ENCODE peak calls at places on chromosomes 16 and 17, in seven cellular contexts. S is activated CD4-positive, CD25-positive, alpha-beta regulatory T cell treated with anti-CD3 and anti-CD28 coated beads, Interleukin-2, amount 50 U/mL, for 16 hours; J is activated CD8-positive, alpha-beta memory T cell treated with anti-CD3 and anti-CD28 coated beads for 48 hours; V is 8988T; H is stomach; R is fibroblast of the aortic adventitia; P is SJSA1. D is an unnamed sample.

GRCh38 chr17:1997146-1997586 is 28.0 kb downstream of the RTN4RL1 start:
- DNase-seq in S (no peak), J (no peak), V (no peak), H (no peak), R (no peak), P (no peak), D (peak; percentile 93)

GRCh38 chr17:58786586-58787295 is 31.1 kb downstream of the PPM1E start:
- DNase-seq in S (no peak), J (no peak), V (no peak), H (peak; percentile 41), R (peak; percentile 98), P (peak; percentile 36), D (no peak)

GRCh38 chr16:700684-701584 is 4.7 kb downstream of the FBXL16 start:
- DNase-seq in S (no peak), J (no peak), V (no peak), H (no peak), R (no peak), P (no peak), D (no peak)

GRCh38 chr17:48559609-48560451 is 14.9 kb upstream of the HOXB2 start:
- DNase-seq in S (no peak), J (no peak), V (no peak), H (no peak), R (peak; percentile 81), P (no peak), D (no peak)

GRCh38 chr17:77424585-77425344 is 284.0 kb downstream of the SEC14L1 start:
- DNase-seq in S (no peak), J (no peak), V (no peak), H (peak; percentile 72), R (peak; percentile 86), P (peak; percentile 86), D (peak; percentile 50)

GRCh38 chr17:50318551-50319310 is 27.2 kb upstream of the XYLT2 start:
- DNase-seq in S (no peak), J (no peak), V (no peak), H (no peak), R (no peak), P (no peak), D (no peak)

GRCh38 chr17:81097134-81097942 is 62.4 kb downstream of the BAIAP2 start:
- DNase-seq in S (no peak), J (peak; percentile 39), V (peak; percentile 85), H (peak; percentile 74), R (peak; percentile 78), P (peak; percentile 91), D (peak; percentile 78)

GRCh38 chr16:79767597-79768280 is 167.2 kb upstream of the MAF start:
- DNase-seq in S (no peak), J (no peak), V (peak; percentile 28), H (peak; percentile 40), R (peak; percentile 20), P (peak; percentile 75), D (no peak)

GRCh38 chr17:63772801-63773271 is 561 bp downstream of the CCDC47 start:
- DNase-seq in S (no peak), J (no peak), V (no peak), H (no peak), R (peak; percentile 28), P (no peak), D (peak; percentile 41)

GRCh38 chr16:11256657-11257130 is 690 bp upstream of the SOCS1 start:
- DNase-seq in S (no peak), J (no peak), V (no peak), H (peak; percentile 69), R (peak; percentile 39), P (peak; percentile 75), D (peak; percentile 58)

GRCh38 chr17:9902116-9902515 is 3.0 kb downstream of the RCVRN start:
- DNase-seq in S (no peak), J (no peak), V (no peak), H (no peak), R (no peak), P (peak; percentile 38), D (no peak)

GRCh38 chr17:8226536-8227237 is 16.3 kb upstream of the AURKB start:
- DNase-seq in S (no peak), J (peak; percentile 47), V (no peak), H (peak; percentile 32), R (peak; percentile 95), P (peak; percentile 97), D (peak; percentile 93)

GRCh38 chr16:21001262-21001661 is 100.7 kb downstream of the LYRM1 start:
- DNase-seq in S (no peak), J (no peak), V (no peak), H (no peak), R (peak; percentile 26), P (no peak), D (no peak)

GRCh38 chr17:18370761-18371160 is 6.8 kb upstream of the EVPLL start:
- DNase-seq in S (no peak), J (no peak), V (no peak), H (no peak), R (no peak), P (no peak), D (no peak)

GRCh38 chr17:58344791-58345157 is 7.2 kb downstream of the SUPT4H1 start:
- DNase-seq in S (no peak), J (no peak), V (no peak), H (no peak), R (no peak), P (no peak), D (no peak)

GRCh38 chr16:72961115-72961832 is 86.7 kb downstream of the ZFHX3 start:
- DNase-seq in S (no peak), J (no peak), V (no peak), H (no peak), R (no peak), P (no peak), D (peak; percentile 2)

GRCh38 chr17:68302066-68302564 is 10.8 kb downstream of the ARSG start:
- DNase-seq in S (no peak), J (no peak), V (no peak), H (no peak), R (peak; percentile 23), P (no peak), D (no peak)

GRCh38 chr16:88649924-88650748 is 717 bp downstream of the CYBA start:
- DNase-seq in S (no peak), J (no peak), V (peak; percentile 86), H (peak; percentile 48), R (no peak), P (no peak), D (no peak)

GRCh38 chr16:89567656-89568594 is 7.4 kb downstream of the RPL13 start:
- DNase-seq in S (no peak), J (no peak), V (no peak), H (no peak), R (no peak), P (no peak), D (no peak)

GRCh38 chr17:81954131-81955057 is 6.6 kb downstream of the NOTUM start:
- DNase-seq in S (no peak), J (no peak), V (no peak), H (no peak), R (no peak), P (no peak), D (no peak)

GRCh38 chr16:70674221-70675014 is 11.4 kb downstream of the MTSS2 start:
- DNase-seq in S (no peak), J (no peak), V (no peak), H (no peak), R (no peak), P (no peak), D (no peak)

GRCh38 chr17:62970617-62971016 is 4.6 kb downstream of the TANC2 start:
- DNase-seq in S (no peak), J (no peak), V (no peak), H (no peak), R (no peak), P (no peak), D (no peak)

GRCh38 chr16:86498661-86499493 is 11.4 kb upstream of the FOXF1 start:
- DNase-seq in S (no peak), J (no peak), V (no peak), H (no peak), R (peak; percentile 53), P (no peak), D (no peak)

GRCh38 chr17:36943250-36944220 is 5.2 kb upstream of the AATF start:
- DNase-seq in S (no peak), J (no peak), V (no peak), H (no peak), R (peak; percentile 22), P (no peak), D (no peak)

D was measured in Caki2.